ENCODE peak calls at places on chromosome 17, in five cellular contexts. P, U, R, S and N are unnamed samples.

GRCh38 chr17:70102531-70102930 is 27.5 kb downstream of the KCNJ16 start:
- DNase-seq in P (no peak), U (no peak), R (no peak), S (no peak), N (no peak)

GRCh38 chr17:42460371-42460770 is 1.7 kb downstream of the ATP6V0A1 start:
- DNase-seq in P (no peak), U (no peak), R (no peak), S (no peak), N (no peak)

GRCh38 chr17:50080827-50081226 is 14.3 kb upstream of the PDK2 start:
- DNase-seq in P (no peak), U (no peak), R (no peak), S (no peak), N (no peak)

GRCh38 chr17:27756467-27757371 is 43.6 kb downstream of the NOS2 start:
- DNase-seq in P (no peak), U (peak), R (no peak), S (peak), N (peak)

GRCh38 chr17:5553479-5553878 is 30.8 kb downstream of the NLRP1 start:
- DNase-seq in P (no peak), U (no peak), R (no peak), S (no peak), N (no peak)

GRCh38 chr17:20189322-20189721 is 180.2 kb downstream of the SPECC1 start:
- DNase-seq in P (no peak), U (peak), R (no peak), S (peak), N (peak)

GRCh38 chr17:7835818-7836595 is 2.0 kb downstream of the KDM6B start:
- DNase-seq in P (no peak), U (peak), R (no peak), S (peak), N (peak)

GRCh38 chr17:72952220-72952619 is 140.3 kb downstream of the SLC39A11 start:
- DNase-seq in P (no peak), U (no peak), R (no peak), S (no peak), N (no peak)

GRCh38 chr17:45052052-45052772 is 780 bp upstream of the DCAKD start:
- DNase-seq in P (no peak), U (peak), R (peak), S (peak), N (peak)

GRCh38 chr17:56441331-56441730 is 152.2 kb upstream of the NOG start:
- DNase-seq in P (no peak), U (no peak), R (no peak), S (peak), N (peak)

GRCh38 chr17:8890671-8891070 is 23.2 kb upstream of the PIK3R6 start:
- DNase-seq in P (no peak), U (no peak), R (no peak), S (no peak), N (no peak)